ENCODE peak calls at places on chromosomes 13 and 19, in nine cellular contexts. One of them, this sample, is unnamed.
A peak's percentile ranks its signal among the peaks of the same experiment; 100 is the strongest.

GRCh38 chr19:33678796-33679195 is 57.0 kb downstream of the CHST8 start:
- DNase-seq in stomach: no peak
- DNase-seq in HCT116: no peak
- DNase-seq in adrenal gland: peak; percentile 29
- DNase-seq in body of pancreas: peak; percentile 16
- DNase-seq in Peyer's patch: no peak
- DNase-seq in A549: no peak
- DNase-seq in tibial nerve: no peak
- DNase-seq in upper lobe of left lung: no peak
- DNase-seq in this sample: no peak

GRCh38 chr19:51375504-51376221 is 3.2 kb upstream of the NKG7 start:
- DNase-seq in stomach: no peak
- DNase-seq in upper lobe of left lung: no peak
- DNase-seq in HCT116: no peak
- DNase-seq in tibial nerve: no peak
- DNase-seq in adrenal gland: no peak
- DNase-seq in A549: no peak
- DNase-seq in Peyer's patch: no peak
- DNase-seq in body of pancreas: no peak
- DNase-seq in this sample: no peak

GRCh38 chr19:4391701-4392543 is 8.4 kb downstream of the SH3GL1 start:
- DNase-seq in Peyer's patch: peak; percentile 57
- DNase-seq in body of pancreas: no peak
- DNase-seq in HCT116: no peak
- DNase-seq in adrenal gland: peak; percentile 78
- DNase-seq in A549: no peak
- DNase-seq in upper lobe of left lung: no peak
- DNase-seq in stomach: no peak
- DNase-seq in tibial nerve: no peak
- DNase-seq in this sample: no peak

GRCh38 chr19:35716735-35716984 is 1.1 kb upstream of the KMT2B start:
- DNase-seq in HCT116: no peak
- DNase-seq in A549: no peak
- DNase-seq in stomach: no peak
- DNase-seq in tibial nerve: no peak
- DNase-seq in upper lobe of left lung: no peak
- DNase-seq in body of pancreas: no peak
- DNase-seq in Peyer's patch: no peak
- DNase-seq in adrenal gland: no peak
- DNase-seq in this sample: no peak

GRCh38 chr19:35657904-35658700 is 8.2 kb upstream of the UPK1A start:
- DNase-seq in tibial nerve: no peak
- DNase-seq in HCT116: no peak
- DNase-seq in upper lobe of left lung: no peak
- DNase-seq in Peyer's patch: no peak
- DNase-seq in stomach: no peak
- DNase-seq in A549: peak; percentile 68
- DNase-seq in adrenal gland: no peak
- DNase-seq in body of pancreas: no peak
- DNase-seq in this sample: no peak

GRCh38 chr13:109180905-109181425 is 551.6 kb downstream of the MYO16 start:
- DNase-seq in HCT116: peak; percentile 24
- DNase-seq in A549: no peak
- DNase-seq in Peyer's patch: no peak
- DNase-seq in adrenal gland: no peak
- DNase-seq in tibial nerve: no peak
- DNase-seq in body of pancreas: no peak
- DNase-seq in upper lobe of left lung: no peak
- DNase-seq in stomach: no peak
- DNase-seq in this sample: no peak

GRCh38 chr13:36346222-36347083 is at the start of gene SPART:
- DNase-seq in body of pancreas: peak; percentile 94
- DNase-seq in Peyer's patch: peak; percentile 95
- DNase-seq in HCT116: no peak
- DNase-seq in upper lobe of left lung: peak; percentile 98
- DNase-seq in tibial nerve: peak; percentile 97
- DNase-seq in adrenal gland: peak; percentile 96
- DNase-seq in A549: peak; percentile 66
- DNase-seq in stomach: peak; percentile 93
- DNase-seq in this sample: peak; percentile 93

GRCh38 chr19:13022111-13022858 is 27.0 kb downstream of the NFIX start:
- DNase-seq in adrenal gland: no peak
- DNase-seq in Peyer's patch: no peak
- DNase-seq in upper lobe of left lung: peak; percentile 82
- DNase-seq in A549: no peak
- DNase-seq in body of pancreas: peak; percentile 63
- DNase-seq in tibial nerve: no peak
- DNase-seq in stomach: no peak
- DNase-seq in HCT116: no peak
- DNase-seq in this sample: no peak

GRCh38 chr13:44810067-44810840 is 179.0 kb downstream of the NUFIP1 start:
- DNase-seq in HCT116: no peak
- DNase-seq in stomach: peak; percentile 31
- DNase-seq in tibial nerve: peak; percentile 44
- DNase-seq in A549: no peak
- DNase-seq in body of pancreas: peak; percentile 58
- DNase-seq in upper lobe of left lung: no peak
- DNase-seq in adrenal gland: peak; percentile 60
- DNase-seq in Peyer's patch: peak; percentile 54
- DNase-seq in this sample: peak; percentile 47

GRCh38 chr13:68056816-68057710 is 826.9 kb upstream of the PCDH9 start:
- DNase-seq in Peyer's patch: no peak
- DNase-seq in upper lobe of left lung: no peak
- DNase-seq in adrenal gland: no peak
- DNase-seq in A549: peak; percentile 1
- DNase-seq in stomach: no peak
- DNase-seq in HCT116: no peak
- DNase-seq in tibial nerve: no peak
- DNase-seq in body of pancreas: peak; percentile 8
- DNase-seq in this sample: no peak

GRCh38 chr13:108276060-108276459 is 6.5 kb downstream of the TNFSF13B start:
- DNase-seq in body of pancreas: peak; percentile 25
- DNase-seq in stomach: peak; percentile 31
- DNase-seq in upper lobe of left lung: no peak
- DNase-seq in adrenal gland: peak; percentile 28
- DNase-seq in Peyer's patch: no peak
- DNase-seq in A549: no peak
- DNase-seq in HCT116: no peak
- DNase-seq in tibial nerve: peak; percentile 52
- DNase-seq in this sample: peak; percentile 21

GRCh38 chr13:53249236-53249635 is 220.6 kb downstream of the OLFM4 start:
- DNase-seq in HCT116: no peak
- DNase-seq in tibial nerve: no peak
- DNase-seq in stomach: no peak
- DNase-seq in adrenal gland: no peak
- DNase-seq in body of pancreas: no peak
- DNase-seq in Peyer's patch: no peak
- DNase-seq in upper lobe of left lung: no peak
- DNase-seq in A549: no peak
- DNase-seq in this sample: no peak

GRCh38 chr13:32426191-32426980 is 1.5 kb downstream of the N4BP2L1 start:
- DNase-seq in stomach: no peak
- DNase-seq in body of pancreas: no peak
- DNase-seq in HCT116: no peak
- DNase-seq in tibial nerve: peak; percentile 17
- DNase-seq in Peyer's patch: peak; percentile 64
- DNase-seq in upper lobe of left lung: no peak
- DNase-seq in adrenal gland: peak; percentile 31
- DNase-seq in A549: no peak
- DNase-seq in this sample: no peak

GRCh38 chr13:65926750-65927171 is 1303.4 kb downstream of the PCDH9 start:
- DNase-seq in body of pancreas: peak; percentile 60
- DNase-seq in Peyer's patch: no peak
- DNase-seq in A549: peak; percentile 0
- DNase-seq in tibial nerve: no peak
- DNase-seq in HCT116: peak; percentile 7
- DNase-seq in upper lobe of left lung: peak; percentile 13
- DNase-seq in adrenal gland: no peak
- DNase-seq in stomach: peak; percentile 60
- DNase-seq in this sample: no peak
- TF ChIP-seq CTCF in body of pancreas: no peak
- TF ChIP-seq CTCF in Peyer's patch: no peak
- TF ChIP-seq CTCF in A549: no peak
- TF ChIP-seq CTCF in tibial nerve: no peak
- TF ChIP-seq CTCF in HCT116: peak; percentile 61
- TF ChIP-seq CTCF in upper lobe of left lung: no peak
- TF ChIP-seq CTCF in adrenal gland: no peak
- TF ChIP-seq CTCF in stomach: no peak
- TF ChIP-seq CTCF in this sample: no peak

DNA sequence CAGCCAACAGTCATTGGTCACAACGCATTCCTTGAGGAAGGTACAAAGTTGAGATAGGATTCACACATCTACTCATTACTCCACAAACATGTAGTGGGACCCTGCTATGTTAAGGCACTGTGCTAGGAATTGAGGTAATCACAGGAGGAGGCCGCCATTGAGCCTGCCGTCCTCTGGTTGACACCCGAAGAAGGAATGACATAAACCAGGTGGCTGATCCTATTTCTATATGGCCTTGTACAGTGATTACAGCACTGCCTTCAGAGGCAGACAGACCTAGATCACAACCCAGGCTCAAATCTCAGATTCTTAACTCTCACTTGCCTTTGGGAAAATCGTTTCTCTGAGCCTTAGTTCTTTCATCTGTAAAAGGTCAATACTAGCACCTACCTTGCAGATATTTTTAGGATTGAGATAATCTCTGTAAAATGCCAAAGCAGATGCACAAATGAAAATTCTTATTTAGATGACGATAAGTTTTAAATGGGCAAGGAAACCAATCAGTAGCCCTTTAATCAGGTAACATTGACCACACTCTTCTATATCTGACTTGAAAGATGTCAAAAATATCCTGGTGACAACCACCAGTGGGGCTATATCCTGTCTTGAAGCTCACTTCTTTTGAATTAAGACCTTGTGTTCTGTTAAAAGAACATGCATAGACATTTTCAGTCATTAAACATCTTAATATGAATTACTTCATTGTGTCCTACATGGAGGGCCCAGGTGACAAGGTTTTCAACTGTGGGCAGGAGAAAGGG is 251.6 kb downstream of the KCTD12 start:
- DNase-seq in Peyer's patch: no peak
- DNase-seq in A549: no peak
- DNase-seq in upper lobe of left lung: no peak
- DNase-seq in tibial nerve: no peak
- DNase-seq in adrenal gland: no peak
- DNase-seq in stomach: no peak
- DNase-seq in HCT116: no peak
- DNase-seq in body of pancreas: no peak
- DNase-seq in this sample: no peak
- H3K4me1 ChIP-seq in Peyer's patch: no peaks in the 10 kb centered on the region
- H3K4me1 ChIP-seq in A549: no peaks in the 10 kb centered on the region
- H3K4me1 ChIP-seq in upper lobe of left lung: peaks cover 3% of the 10 kb centered on the region
- H3K4me1 ChIP-seq in tibial nerve: no peaks in the 10 kb centered on the region
- H3K4me1 ChIP-seq in adrenal gland: peaks cover 8% of the 10 kb centered on the region
- H3K4me1 ChIP-seq in stomach: no peaks in the 10 kb centered on the region
- H3K4me1 ChIP-seq in HCT116: no peaks in the 10 kb centered on the region
- H3K4me1 ChIP-seq in body of pancreas: no peaks in the 10 kb centered on the region
- H3K4me1 ChIP-seq in this sample: peaks cover 8% of the 10 kb centered on the region

GRCh38 chr19:1027953-1028902 is 1.8 kb downstream of the CNN2 start:
- DNase-seq in body of pancreas: peak; percentile 84
- DNase-seq in A549: peak; percentile 43
- DNase-seq in upper lobe of left lung: peak; percentile 94
- DNase-seq in Peyer's patch: peak; percentile 88
- DNase-seq in HCT116: peak; percentile 52
- DNase-seq in tibial nerve: no peak
- DNase-seq in stomach: peak; percentile 80
- DNase-seq in adrenal gland: peak; percentile 75
- DNase-seq in this sample: peak; percentile 92
- TF ChIP-seq POLR2A in body of pancreas: peak; percentile 62
- TF ChIP-seq POLR2A in A549: peak; percentile 15
- TF ChIP-seq POLR2A in upper lobe of left lung: no peak
- TF ChIP-seq POLR2A in Peyer's patch: no peak
- TF ChIP-seq POLR2A in HCT116: no peak
- TF ChIP-seq POLR2A in tibial nerve: peak; percentile 11
- TF ChIP-seq POLR2A in stomach: peak; percentile 25
- TF ChIP-seq POLR2A in adrenal gland: no peak
- TF ChIP-seq POLR2A in this sample: no peak

GRCh38 chr13:31049833-31050232 is 111.9 kb downstream of the HSPH1 start:
- DNase-seq in tibial nerve: no peak
- DNase-seq in A549: no peak
- DNase-seq in HCT116: no peak
- DNase-seq in adrenal gland: no peak
- DNase-seq in body of pancreas: no peak
- DNase-seq in Peyer's patch: peak; percentile 29
- DNase-seq in upper lobe of left lung: no peak
- DNase-seq in stomach: no peak
- DNase-seq in this sample: no peak

GRCh38 chr13:31049083-31049482 is 112.6 kb downstream of the HSPH1 start:
- DNase-seq in upper lobe of left lung: no peak
- DNase-seq in adrenal gland: no peak
- DNase-seq in body of pancreas: no peak
- DNase-seq in A549: no peak
- DNase-seq in tibial nerve: no peak
- DNase-seq in HCT116: no peak
- DNase-seq in Peyer's patch: no peak
- DNase-seq in stomach: no peak
- DNase-seq in this sample: no peak

GRCh38 chr13:31051999-31052398 is 109.7 kb downstream of the HSPH1 start:
- DNase-seq in stomach: no peak
- DNase-seq in Peyer's patch: peak; percentile 14
- DNase-seq in body of pancreas: no peak
- DNase-seq in HCT116: peak; percentile 28
- DNase-seq in upper lobe of left lung: no peak
- DNase-seq in adrenal gland: no peak
- DNase-seq in A549: no peak
- DNase-seq in tibial nerve: no peak
- DNase-seq in this sample: no peak

GRCh38 chr13:31052478-31052877 is 109.2 kb downstream of the HSPH1 start:
- DNase-seq in stomach: no peak
- DNase-seq in HCT116: no peak
- DNase-seq in upper lobe of left lung: no peak
- DNase-seq in adrenal gland: no peak
- DNase-seq in A549: no peak
- DNase-seq in tibial nerve: no peak
- DNase-seq in Peyer's patch: peak; percentile 9
- DNase-seq in body of pancreas: no peak
- DNase-seq in this sample: no peak

DNA sequence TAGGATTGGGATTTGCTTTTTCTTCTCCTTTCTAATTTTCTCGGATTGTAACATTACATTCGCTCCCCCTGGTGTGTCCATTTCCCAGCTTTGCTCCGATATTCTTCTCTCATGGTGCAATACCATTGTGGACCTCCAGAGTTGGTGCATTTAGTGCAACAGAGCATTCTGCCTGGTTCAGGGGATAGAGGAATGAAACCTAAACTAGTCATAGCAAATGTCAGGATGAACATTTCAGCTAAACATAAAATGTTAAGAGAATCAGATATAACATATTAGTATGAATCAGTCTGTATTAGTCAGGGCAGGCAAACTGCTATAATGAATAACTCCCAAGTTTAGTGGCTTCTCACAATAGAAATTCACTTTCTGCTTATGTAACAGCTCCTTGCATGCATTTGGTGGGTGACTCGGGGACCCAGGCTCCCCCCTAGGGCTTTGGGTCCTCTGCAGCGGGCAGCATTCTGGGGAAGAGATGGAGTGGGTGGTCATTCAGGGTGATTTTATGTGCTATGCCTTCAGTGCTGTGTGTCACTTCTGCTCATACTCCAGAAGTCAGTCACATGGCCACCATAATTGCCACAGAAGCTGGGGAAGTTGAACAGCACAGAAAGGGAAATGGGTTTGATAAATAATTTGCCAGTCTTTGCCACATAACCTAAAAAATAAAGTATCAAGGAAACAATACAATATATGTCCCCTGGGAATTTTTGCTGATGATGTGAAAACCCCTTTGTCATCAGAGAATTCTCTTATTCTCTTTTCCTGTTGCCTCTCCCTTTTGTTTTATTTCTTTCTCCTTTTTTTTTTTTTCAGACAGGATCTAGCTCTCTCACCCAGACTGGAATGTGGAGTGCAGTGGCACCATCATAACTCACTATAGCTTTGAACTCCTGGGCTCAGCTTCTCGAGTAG is 111.0 kb downstream of the HSPH1 start:
- DNase-seq in upper lobe of left lung: no peak
- DNase-seq in tibial nerve: no peak
- DNase-seq in Peyer's patch: peak; percentile 15
- DNase-seq in body of pancreas: no peak
- DNase-seq in adrenal gland: no peak
- DNase-seq in A549: no peak
- DNase-seq in stomach: no peak
- DNase-seq in HCT116: no peak
- DNase-seq in this sample: no peak
- TF ChIP-seq CTCF in upper lobe of left lung: no peak
- TF ChIP-seq CTCF in tibial nerve: peak; percentile 39
- TF ChIP-seq CTCF in Peyer's patch: no peak
- TF ChIP-seq CTCF in body of pancreas: no peak
- TF ChIP-seq CTCF in adrenal gland: no peak
- TF ChIP-seq CTCF in A549: no peak
- TF ChIP-seq CTCF in stomach: no peak
- TF ChIP-seq CTCF in HCT116: peak; percentile 59
- TF ChIP-seq CTCF in this sample: no peak